ENCODE peak calls at places on chromosomes 13 and 19, in four cellular contexts. One of them, this sample, is unnamed.

GRCh38 chr13:72920097-72920496 is 138.2 kb downstream of the PIBF1 start:
- DNase-seq in left ventricle myocardium inferior: peak
- DNase-seq in NCI-H774: no peak
- DNase-seq in GM04504: peak
- DNase-seq in this sample: no peak

GRCh38 chr13:44120814-44121505 is 241.3 kb downstream of the LACC1 start:
- DNase-seq in left ventricle myocardium inferior: no peak
- DNase-seq in NCI-H774: no peak
- DNase-seq in GM04504: no peak
- DNase-seq in this sample: no peak

GRCh38 chr19:3250675-3251074 is 26.2 kb downstream of the CELF5 start:
- DNase-seq in left ventricle myocardium inferior: no peak
- DNase-seq in NCI-H774: no peak
- DNase-seq in GM04504: no peak
- DNase-seq in this sample: no peak

GRCh38 chr13:33797622-33798021 is 20.3 kb upstream of the RFC3 start:
- DNase-seq in left ventricle myocardium inferior: no peak
- DNase-seq in NCI-H774: no peak
- DNase-seq in GM04504: no peak
- DNase-seq in this sample: no peak

GRCh38 chr13:38866649-38867048 is 124.0 kb downstream of the STOML3 start:
- DNase-seq in left ventricle myocardium inferior: no peak
- DNase-seq in NCI-H774: no peak
- DNase-seq in GM04504: no peak
- DNase-seq in this sample: peak

GRCh38 chr13:31875134-31875533 is 135.8 kb downstream of the RXFP2 start:
- DNase-seq in left ventricle myocardium inferior: no peak
- DNase-seq in NCI-H774: no peak
- DNase-seq in GM04504: no peak
- DNase-seq in this sample: no peak

GRCh38 chr19:48329167-48329891 is 4.0 kb downstream of the EMP3 start:
- DNase-seq in left ventricle myocardium inferior: no peak
- DNase-seq in NCI-H774: no peak
- DNase-seq in GM04504: no peak
- DNase-seq in this sample: no peak

GRCh38 chr19:47124937-47125668 is 5.5 kb upstream of the SAE1 start:
- DNase-seq in left ventricle myocardium inferior: no peak
- DNase-seq in NCI-H774: peak
- DNase-seq in GM04504: no peak
- DNase-seq in this sample: peak

GRCh38 chr13:24662195-24663088 is 17.8 kb upstream of the ATP12A start:
- DNase-seq in left ventricle myocardium inferior: no peak
- DNase-seq in NCI-H774: no peak
- DNase-seq in GM04504: no peak
- DNase-seq in this sample: no peak

GRCh38 chr19:46606681-46607440 is 5.7 kb downstream of the CALM3 start:
- DNase-seq in left ventricle myocardium inferior: no peak
- DNase-seq in NCI-H774: no peak
- DNase-seq in GM04504: no peak
- DNase-seq in this sample: no peak

GRCh38 chr13:85666356-85666755 is 132.9 kb downstream of the SLITRK6 start:
- DNase-seq in left ventricle myocardium inferior: no peak
- DNase-seq in NCI-H774: no peak
- DNase-seq in GM04504: no peak
- DNase-seq in this sample: no peak

GRCh38 chr13:111384441-111385181 is 64.2 kb downstream of the TEX29 start:
- DNase-seq in left ventricle myocardium inferior: no peak
- DNase-seq in NCI-H774: no peak
- DNase-seq in GM04504: no peak
- DNase-seq in this sample: peak

GRCh38 chr13:79226938-79227337 is 179.1 kb downstream of the RBM26 start:
- DNase-seq in left ventricle myocardium inferior: no peak
- DNase-seq in NCI-H774: no peak
- DNase-seq in GM04504: no peak
- DNase-seq in this sample: no peak